ENCODE peak calls at places on chromosomes 1 and 21, in five cellular contexts. U, S, M, K and X are unnamed samples.

GRCh38 chr1:25006770-25007169 is 76.7 kb upstream of the RUNX3 start:
- DNase-seq in M (no peak), S (no peak), K (peak), U (no peak), X (no peak)

GRCh38 chr1:37123266-37123665 is 89.0 kb upstream of the GRIK3 start:
- DNase-seq in M (no peak), K (peak), S (no peak), U (no peak), X (no peak)

GRCh38 chr1:244801246-244801645 is 34.2 kb upstream of the COX20 start:
- DNase-seq in U (peak), M (peak), K (peak), S (peak), X (peak)

GRCh38 chr1:38891753-38892152 is 10.4 kb upstream of the GJA9 start:
- DNase-seq in K (no peak), U (no peak), M (no peak), S (no peak), X (no peak)

GRCh38 chr1:1385931-1386330 is 10.9 kb upstream of the AURKAIP1 start:
- DNase-seq in S (no peak), U (no peak), M (no peak), K (no peak), X (no peak)

GRCh38 chr1:150696590-150696989 is 364 bp downstream of the GOLPH3L start:
- DNase-seq in K (no peak), S (no peak), U (no peak), M (no peak), X (peak)

GRCh38 chr1:94989398-94989797 is 62.5 kb upstream of the CNN3 start:
- DNase-seq in U (no peak), K (no peak), S (no peak), M (no peak), X (peak)

GRCh38 chr1:1211541-1212511 is 2.1 kb downstream of the TNFRSF4 start:
- DNase-seq in M (no peak), S (no peak), U (peak), K (no peak), X (no peak)

GRCh38 chr1:31891280-31891679 is 46.9 kb downstream of the PTP4A2 start:
- DNase-seq in M (no peak), K (no peak), U (no peak), S (no peak), X (no peak)

GRCh38 chr1:15090373-15090772 is 63.2 kb upstream of the TMEM51 start:
- DNase-seq in S (no peak), M (no peak), K (no peak), U (no peak), X (peak)

GRCh38 chr1:204524986-204525385 is 8.8 kb downstream of the MDM4 start:
- DNase-seq in S (no peak), M (no peak), K (no peak), U (no peak), X (no peak)

GRCh38 chr1:70205437-70206118 is at the start of gene LRRC40:
- DNase-seq in K (peak), M (peak), U (peak), S (peak), X (peak)

GRCh38 chr1:84027368-84027767 is 28.4 kb upstream of the TTLL7 start:
- DNase-seq in K (no peak), S (no peak), M (no peak), U (no peak), X (no peak)

GRCh38 chr1:20321573-20321972 is 30.9 kb downstream of the VWA5B1 start:
- DNase-seq in U (no peak), S (no peak), K (peak), M (no peak), X (no peak)

GRCh38 chr1:115452600-115453329 is 114.7 kb upstream of the NGF start:
- DNase-seq in K (no peak), M (no peak), S (no peak), U (no peak), X (no peak)

GRCh38 chr1:233815865-233816264 is 88.6 kb upstream of the SLC35F3 start:
- DNase-seq in S (no peak), K (no peak), M (no peak), U (no peak), X (no peak)

GRCh38 chr21:31172328-31172727 is 134.1 kb upstream of the KRTAP19-8 start:
- DNase-seq in K (no peak), U (no peak), S (no peak), M (no peak), X (no peak)